ENCODE peak calls at places on chromosomes 16 and 17, in four cellular contexts. Y, W, H and P are unnamed samples.

GRCh38 chr16:50114357-50115129 is 38.6 kb upstream of the TENT4B start:
- DNase-seq in H (no peak), Y (no peak), W (no peak), P (no peak)

GRCh38 chr17:1485748-1486376 is 6.6 kb downstream of the MYO1C start:
- DNase-seq in Y (no peak), W (peak; percentile 68), H (no peak), P (no peak)

GRCh38 chr17:17822189-17822978 is 14.4 kb downstream of the SREBF1 start:
- DNase-seq in H (no peak), W (no peak), Y (no peak), P (peak; percentile 91)

GRCh38 chr17:75771334-75772281 is 6.6 kb upstream of the GALK1 start:
- DNase-seq in W (no peak), Y (no peak), H (no peak), P (no peak)

GRCh38 chr16:77881355-77882003 is 93.1 kb downstream of the VAT1L start:
- DNase-seq in H (no peak), Y (no peak), W (no peak), P (no peak)

GRCh38 chr17:61335845-61336655 is 63.6 kb upstream of the TBX2 start:
- DNase-seq in W (no peak), Y (no peak), H (peak; percentile 92), P (no peak)

GRCh38 chr17:69320210-69320907 is 6.6 kb downstream of the ABCA5 start:
- DNase-seq in H (no peak), W (no peak), Y (no peak), P (no peak)

GRCh38 chr16:30956601-30957455 is 726 bp upstream of the SETD1A start:
- DNase-seq in Y (peak; percentile 56), H (peak; percentile 47), W (peak; percentile 80), P (peak; percentile 62)

GRCh38 chr16:4937782-4938682 is 1.1 kb upstream of the PPL start:
- DNase-seq in W (no peak), Y (no peak), H (no peak), P (no peak)

GRCh38 chr16:3256146-3256875 is at the start of gene MEFV:
- DNase-seq in W (no peak), H (no peak), Y (no peak), P (no peak)

GRCh38 chr17:61200349-61200735 is 199.3 kb upstream of the TBX2 start:
- DNase-seq in W (no peak), Y (no peak), H (no peak), P (no peak)

GRCh38 chr16:31089199-31089598 is 456 bp upstream of the PRSS53 start:
- DNase-seq in Y (no peak), H (no peak), W (no peak), P (no peak)

GRCh38 chr16:66474750-66475199 is 47.7 kb downstream of the BEAN1 start:
- DNase-seq in Y (no peak), W (peak; percentile 27), H (peak; percentile 55), P (no peak)

GRCh38 chr17:60729854-60730253 is 52.2 kb downstream of the BCAS3 start:
- DNase-seq in W (no peak), H (no peak), Y (no peak), P (no peak)